ENCODE peak calls at places on chromosomes 6 and 20, in six cellular contexts. One of them, this sample, is unnamed. For H3K4me1, the result is how much of the 10 kb centered on the place peaks cover.

GRCh38 chr20:62043131-62043914 is 22.4 kb downstream of the TAF4 start:
- DNase-seq in IMR-90: peak
- DNase-seq in neural progenitor cell: no peak
- DNase-seq in hepatocyte: no peak
- DNase-seq in CD8-positive, alpha-beta T cell: no peak
- DNase-seq in NT2/D1: no peak
- DNase-seq in this sample: no peak

GRCh38 chr20:9572690-9573089 is 58.3 kb downstream of the LAMP5 start:
- DNase-seq in IMR-90: no peak
- DNase-seq in neural progenitor cell: peak
- DNase-seq in hepatocyte: no peak
- DNase-seq in CD8-positive, alpha-beta T cell: no peak
- DNase-seq in NT2/D1: peak
- DNase-seq in this sample: peak

GRCh38 chr6:28880894-28881780 is 42.6 kb downstream of the TRIM27 start:
- DNase-seq in IMR-90: peak
- DNase-seq in neural progenitor cell: peak
- DNase-seq in hepatocyte: peak
- DNase-seq in CD8-positive, alpha-beta T cell: peak
- DNase-seq in NT2/D1: peak
- DNase-seq in this sample: peak

GRCh38 chr6:328184-328670 is 35.9 kb downstream of the DUSP22 start:
- DNase-seq in IMR-90: peak
- DNase-seq in neural progenitor cell: no peak
- DNase-seq in hepatocyte: peak
- DNase-seq in CD8-positive, alpha-beta T cell: no peak
- DNase-seq in NT2/D1: no peak
- DNase-seq in this sample: no peak

GRCh38 chr6:139146317-139146726 is 11.4 kb downstream of the HECA start:
- DNase-seq in IMR-90: no peak
- DNase-seq in neural progenitor cell: no peak
- DNase-seq in hepatocyte: no peak
- DNase-seq in CD8-positive, alpha-beta T cell: no peak
- DNase-seq in NT2/D1: no peak
- DNase-seq in this sample: no peak

GRCh38 chr20:63346131-63347080 is 14.7 kb downstream of the CHRNA4 start:
- DNase-seq in IMR-90: no peak
- DNase-seq in neural progenitor cell: no peak
- DNase-seq in hepatocyte: no peak
- DNase-seq in CD8-positive, alpha-beta T cell: no peak
- DNase-seq in NT2/D1: no peak
- DNase-seq in this sample: no peak

GRCh38 chr20:16412896-16413295 is 160.4 kb downstream of the KIF16B start:
- DNase-seq in IMR-90: no peak
- DNase-seq in neural progenitor cell: no peak
- DNase-seq in hepatocyte: no peak
- DNase-seq in CD8-positive, alpha-beta T cell: no peak
- DNase-seq in NT2/D1: no peak
- DNase-seq in this sample: no peak

GRCh38 chr6:3422457-3422816 is 34.4 kb downstream of the SLC22A23 start:
- DNase-seq in IMR-90: no peak
- DNase-seq in neural progenitor cell: no peak
- DNase-seq in hepatocyte: no peak
- DNase-seq in CD8-positive, alpha-beta T cell: no peak
- DNase-seq in NT2/D1: no peak
- DNase-seq in this sample: no peak

GRCh38 chr6:136592930-136593673 is 42.9 kb upstream of the MAP7 start:
- DNase-seq in IMR-90: peak
- DNase-seq in neural progenitor cell: no peak
- DNase-seq in hepatocyte: no peak
- DNase-seq in CD8-positive, alpha-beta T cell: no peak
- DNase-seq in NT2/D1: no peak
- DNase-seq in this sample: no peak

GRCh38 chr20:25242231-25242630 is 5.7 kb upstream of the PYGB start:
- DNase-seq in IMR-90: no peak
- DNase-seq in neural progenitor cell: no peak
- DNase-seq in hepatocyte: no peak
- DNase-seq in CD8-positive, alpha-beta T cell: no peak
- DNase-seq in NT2/D1: no peak
- DNase-seq in this sample: peak

GRCh38 chr20:62780204-62780603 is 16.1 kb upstream of the MRGBP start:
- DNase-seq in IMR-90: no peak
- DNase-seq in neural progenitor cell: no peak
- DNase-seq in hepatocyte: no peak
- DNase-seq in CD8-positive, alpha-beta T cell: no peak
- DNase-seq in NT2/D1: no peak
- DNase-seq in this sample: no peak

GRCh38 chr6:122302077-122302476 is 97.4 kb upstream of the HSF2 start:
- DNase-seq in IMR-90: no peak
- DNase-seq in neural progenitor cell: no peak
- DNase-seq in hepatocyte: peak
- DNase-seq in CD8-positive, alpha-beta T cell: no peak
- DNase-seq in NT2/D1: no peak
- DNase-seq in this sample: no peak

GRCh38 chr6:75412937-75413662 is 80.5 kb downstream of the FILIP1 start:
- DNase-seq in IMR-90: peak
- DNase-seq in neural progenitor cell: no peak
- DNase-seq in hepatocyte: no peak
- DNase-seq in CD8-positive, alpha-beta T cell: no peak
- DNase-seq in NT2/D1: no peak
- DNase-seq in this sample: no peak

GRCh38 chr20:36569847-36570429 is 3.5 kb upstream of the TGIF2 start:
- DNase-seq in IMR-90: peak
- DNase-seq in neural progenitor cell: no peak
- DNase-seq in hepatocyte: no peak
- DNase-seq in CD8-positive, alpha-beta T cell: no peak
- DNase-seq in NT2/D1: no peak
- DNase-seq in this sample: peak

GRCh38 chr20:4170621-4171537 is 155.5 kb upstream of the RNF24 start:
- DNase-seq in IMR-90: no peak
- DNase-seq in neural progenitor cell: peak
- DNase-seq in hepatocyte: peak
- DNase-seq in CD8-positive, alpha-beta T cell: no peak
- DNase-seq in NT2/D1: no peak
- DNase-seq in this sample: no peak

GRCh38 chr6:3624268-3625136 is 127.0 kb downstream of the PXDC1 start:
- DNase-seq in IMR-90: no peak
- DNase-seq in neural progenitor cell: no peak
- DNase-seq in hepatocyte: no peak
- DNase-seq in CD8-positive, alpha-beta T cell: no peak
- DNase-seq in NT2/D1: peak
- DNase-seq in this sample: peak

GRCh38 chr6:42451595-42452170 is at the start of gene TRERF1:
- DNase-seq in IMR-90: peak
- DNase-seq in neural progenitor cell: peak
- DNase-seq in hepatocyte: peak
- DNase-seq in CD8-positive, alpha-beta T cell: peak
- DNase-seq in NT2/D1: peak
- DNase-seq in this sample: peak

GRCh38 chr6:68317366-68317765 is 317.7 kb upstream of the ADGRB3 start:
- DNase-seq in IMR-90: no peak
- DNase-seq in neural progenitor cell: no peak
- DNase-seq in hepatocyte: no peak
- DNase-seq in CD8-positive, alpha-beta T cell: no peak
- DNase-seq in NT2/D1: no peak
- DNase-seq in this sample: no peak

GRCh38 chr6:6700421-6700820 is 111.9 kb downstream of the LY86 start:
- DNase-seq in IMR-90: no peak
- DNase-seq in neural progenitor cell: no peak
- DNase-seq in hepatocyte: no peak
- DNase-seq in CD8-positive, alpha-beta T cell: no peak
- DNase-seq in NT2/D1: no peak
- DNase-seq in this sample: no peak

GRCh38 chr6:6700871-6701270 is 112.4 kb downstream of the LY86 start:
- DNase-seq in IMR-90: no peak
- DNase-seq in neural progenitor cell: no peak
- DNase-seq in hepatocyte: no peak
- DNase-seq in CD8-positive, alpha-beta T cell: no peak
- DNase-seq in NT2/D1: no peak
- DNase-seq in this sample: no peak

GRCh38 chr6:6701864-6702263 is 113.3 kb downstream of the LY86 start:
- DNase-seq in IMR-90: no peak
- DNase-seq in neural progenitor cell: no peak
- DNase-seq in hepatocyte: no peak
- DNase-seq in CD8-positive, alpha-beta T cell: no peak
- DNase-seq in NT2/D1: no peak
- DNase-seq in this sample: no peak

GRCh38 chr6:6697620-6698019 is 109.1 kb downstream of the LY86 start:
- DNase-seq in IMR-90: no peak
- DNase-seq in neural progenitor cell: peak
- DNase-seq in hepatocyte: no peak
- DNase-seq in CD8-positive, alpha-beta T cell: no peak
- DNase-seq in NT2/D1: no peak
- DNase-seq in this sample: no peak

GRCh38 chr6:6699741-6700367 is 111.3 kb downstream of the LY86 start:
- DNase-seq in IMR-90: peak
- DNase-seq in neural progenitor cell: peak
- DNase-seq in hepatocyte: peak
- DNase-seq in CD8-positive, alpha-beta T cell: no peak
- DNase-seq in NT2/D1: no peak
- DNase-seq in this sample: peak
- H3K4me1 ChIP-seq in IMR-90: under half
- H3K4me1 ChIP-seq in neural progenitor cell: under half
- H3K4me1 ChIP-seq in hepatocyte: under half
- H3K4me1 ChIP-seq in CD8-positive, alpha-beta T cell: under half
- H3K4me1 ChIP-seq in NT2/D1: under half
- H3K4me1 ChIP-seq in this sample: under half

GRCh38 chr6:6660339-6661045 is 72.0 kb downstream of the LY86 start:
- DNase-seq in IMR-90: no peak
- DNase-seq in neural progenitor cell: no peak
- DNase-seq in hepatocyte: no peak
- DNase-seq in CD8-positive, alpha-beta T cell: no peak
- DNase-seq in NT2/D1: no peak
- DNase-seq in this sample: no peak
- H3K4me1 ChIP-seq in IMR-90: under half
- H3K4me1 ChIP-seq in neural progenitor cell: under half
- H3K4me1 ChIP-seq in hepatocyte: under half
- H3K4me1 ChIP-seq in CD8-positive, alpha-beta T cell: under half
- H3K4me1 ChIP-seq in NT2/D1: under half
- H3K4me1 ChIP-seq in this sample: under half

GRCh38 chr6:20411953-20412352 is 10.3 kb downstream of the E2F3 start:
- DNase-seq in IMR-90: no peak
- DNase-seq in neural progenitor cell: no peak
- DNase-seq in hepatocyte: no peak
- DNase-seq in CD8-positive, alpha-beta T cell: no peak
- DNase-seq in NT2/D1: no peak
- DNase-seq in this sample: no peak
- H3K4me1 ChIP-seq in IMR-90: under half
- H3K4me1 ChIP-seq in neural progenitor cell: under half
- H3K4me1 ChIP-seq in hepatocyte: under half
- H3K4me1 ChIP-seq in CD8-positive, alpha-beta T cell: under half
- H3K4me1 ChIP-seq in NT2/D1: under half
- H3K4me1 ChIP-seq in this sample: under half

GRCh38 chr20:18003897-18004296 is 35.1 kb downstream of the MGME1 start:
- DNase-seq in IMR-90: no peak
- DNase-seq in neural progenitor cell: no peak
- DNase-seq in hepatocyte: no peak
- DNase-seq in CD8-positive, alpha-beta T cell: no peak
- DNase-seq in NT2/D1: no peak
- DNase-seq in this sample: no peak

GRCh38 chr20:18006684-18007083 is 37.9 kb downstream of the MGME1 start:
- DNase-seq in IMR-90: no peak
- DNase-seq in neural progenitor cell: no peak
- DNase-seq in hepatocyte: no peak
- DNase-seq in CD8-positive, alpha-beta T cell: no peak
- DNase-seq in NT2/D1: no peak
- DNase-seq in this sample: no peak

GRCh38 chr20:18005990-18006364 is 37.2 kb downstream of the MGME1 start:
- DNase-seq in IMR-90: no peak
- DNase-seq in neural progenitor cell: no peak
- DNase-seq in hepatocyte: no peak
- DNase-seq in CD8-positive, alpha-beta T cell: no peak
- DNase-seq in NT2/D1: no peak
- DNase-seq in this sample: no peak

GRCh38 chr20:18004389-18005031 is 35.7 kb downstream of the MGME1 start:
- DNase-seq in IMR-90: peak
- DNase-seq in neural progenitor cell: no peak
- DNase-seq in hepatocyte: no peak
- DNase-seq in CD8-positive, alpha-beta T cell: no peak
- DNase-seq in NT2/D1: no peak
- DNase-seq in this sample: no peak

DNA sequence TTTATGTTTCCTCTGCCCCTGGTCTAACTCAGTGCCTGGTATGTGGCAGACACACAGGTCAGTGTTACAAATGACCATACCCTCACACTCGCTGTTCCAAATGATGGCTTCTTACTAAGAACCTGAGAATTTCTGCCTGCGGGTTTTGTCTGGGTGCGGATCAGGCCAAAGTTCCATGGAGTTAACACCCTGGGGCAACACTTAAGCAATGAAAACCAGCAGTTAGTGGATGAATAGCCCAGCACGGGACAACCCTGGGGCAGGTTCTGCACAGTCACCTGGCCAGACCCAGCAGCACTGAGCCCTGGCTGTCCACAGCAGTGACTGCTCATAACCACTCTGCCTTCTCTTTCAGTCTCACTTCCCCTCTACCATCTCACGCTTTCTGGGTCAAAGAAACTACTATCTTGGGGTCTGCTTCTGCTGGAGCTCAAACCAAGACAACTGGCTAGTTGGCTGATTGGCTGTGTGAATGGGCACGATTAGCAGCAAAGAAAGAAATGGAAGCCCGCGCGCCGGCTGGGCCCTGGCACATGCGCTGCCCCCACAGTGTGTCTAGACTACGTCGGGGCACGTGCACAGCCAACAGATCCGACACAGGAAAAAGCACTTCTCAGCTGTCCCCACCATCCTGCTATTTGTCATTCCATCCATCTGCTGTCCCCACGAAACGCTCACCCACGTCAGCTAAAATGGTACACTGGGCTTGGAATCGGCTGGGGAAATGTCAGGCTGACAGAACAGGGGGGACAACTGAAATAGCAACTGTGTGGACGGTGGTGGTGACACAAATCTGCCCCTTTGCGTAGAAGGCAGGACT is 36.6 kb downstream of the MGME1 start:
- DNase-seq in IMR-90: no peak
- DNase-seq in neural progenitor cell: no peak
- DNase-seq in hepatocyte: peak
- DNase-seq in CD8-positive, alpha-beta T cell: no peak
- DNase-seq in NT2/D1: peak
- DNase-seq in this sample: peak
- H3K4me1 ChIP-seq in IMR-90: under half
- H3K4me1 ChIP-seq in neural progenitor cell: under half
- H3K4me1 ChIP-seq in hepatocyte: under half
- H3K4me1 ChIP-seq in CD8-positive, alpha-beta T cell: under half
- H3K4me1 ChIP-seq in NT2/D1: under half
- H3K4me1 ChIP-seq in this sample: under half

DNA sequence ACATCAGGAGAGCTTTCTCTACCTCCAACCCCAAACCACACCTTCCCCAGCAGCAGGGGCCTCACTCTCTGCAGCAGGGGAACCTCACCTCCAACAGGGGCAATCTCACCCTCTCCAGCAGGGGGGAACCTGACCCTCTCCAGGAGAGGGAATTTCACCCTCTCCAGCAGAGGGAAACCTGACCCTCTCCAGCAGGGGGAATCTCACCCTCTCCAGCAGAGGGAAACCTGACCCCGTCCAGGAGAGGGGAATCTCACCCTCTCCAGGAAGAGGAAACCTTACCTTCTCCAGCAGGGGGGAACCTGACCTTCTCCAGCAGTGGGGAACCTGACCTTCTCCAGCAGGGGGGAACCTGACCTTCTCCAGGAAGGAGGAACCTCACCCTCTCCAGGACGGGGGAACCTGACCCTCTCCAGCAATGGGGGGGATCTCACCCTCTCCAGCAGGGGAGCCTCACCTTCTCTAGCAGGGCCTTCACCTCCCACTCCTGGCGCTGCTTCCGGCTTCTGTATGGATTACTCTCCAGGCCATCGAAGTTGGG is 3.1 kb downstream of the B3GALT4 start:
- DNase-seq in IMR-90: peak
- DNase-seq in neural progenitor cell: peak
- DNase-seq in hepatocyte: peak
- DNase-seq in CD8-positive, alpha-beta T cell: no peak
- DNase-seq in NT2/D1: no peak
- DNase-seq in this sample: peak
- H3K4me1 ChIP-seq in IMR-90: under half
- H3K4me1 ChIP-seq in neural progenitor cell: under half
- H3K4me1 ChIP-seq in hepatocyte: under half
- H3K4me1 ChIP-seq in CD8-positive, alpha-beta T cell: under half
- H3K4me1 ChIP-seq in NT2/D1: under half
- H3K4me1 ChIP-seq in this sample: under half

This sample was measured in endodermal cell.